ENCODE peak calls at places on chromosomes 2 and 18, in four cellular contexts. X is transverse colon, S is heart left ventricle, J is fibroblast of lung. A is an unnamed sample.

GRCh38 chr18:31666055-31666454 is 18.3 kb downstream of the B4GALT6 start:
- DNase-seq in X (no peak), S (no peak), J (no peak), A (no peak)

GRCh38 chr2:74648009-74648443 is at the start of gene M1AP:
- DNase-seq in X (no peak), S (no peak), J (no peak), A (no peak)

GRCh38 chr2:163970058-163970806 is 234.4 kb upstream of the FIGN start:
- DNase-seq in X (no peak), S (no peak), J (no peak), A (no peak)

GRCh38 chr2:5657216-5657615 is 35.0 kb upstream of the SOX11 start:
- DNase-seq in X (no peak), S (no peak), J (no peak), A (no peak)

GRCh38 chr2:207983654-207984053 is 41.7 kb downstream of the PLEKHM3 start:
- DNase-seq in X (no peak), S (no peak), J (no peak), A (no peak)

GRCh38 chr2:567865-568638 is 109.2 kb downstream of the TMEM18 start:
- DNase-seq in X (no peak), S (peak; percentile 40), J (peak; percentile 19), A (peak; percentile 86)

GRCh38 chr2:176931588-176932563 is 280.7 kb upstream of the HNRNPA3 start:
- DNase-seq in X (no peak), S (no peak), J (peak; percentile 22), A (no peak)

GRCh38 chr2:43152186-43152585 is 74.2 kb downstream of the ZFP36L2 start:
- DNase-seq in X (no peak), S (no peak), J (no peak), A (no peak)

GRCh38 chr2:189770590-189771322 is 8.2 kb upstream of the OSGEPL1 start:
- DNase-seq in X (no peak), S (no peak), J (no peak), A (no peak)

GRCh38 chr18:55385770-55386169 is 202.2 kb downstream of the TCF4 start:
- DNase-seq in X (no peak), S (no peak), J (no peak), A (no peak)

GRCh38 chr2:215149060-215149459 is 10.6 kb upstream of the ABCA12 start:
- DNase-seq in X (no peak), S (no peak), J (no peak), A (no peak)

GRCh38 chr2:120344214-120344990 is 1.5 kb upstream of the INHBB start:
- DNase-seq in X (no peak), S (peak; percentile 55), J (no peak), A (peak; percentile 28)

GRCh38 chr18:495017-495416 is 5.5 kb downstream of the COLEC12 start:
- DNase-seq in X (no peak), S (no peak), J (no peak), A (no peak)

GRCh38 chr2:191936882-191937405 is 90.1 kb upstream of the CAVIN2 start:
- DNase-seq in X (no peak), S (no peak), J (no peak), A (no peak)

GRCh38 chr18:22983175-22983574 is 50.0 kb downstream of the RBBP8 start:
- DNase-seq in X (no peak), S (no peak), J (peak; percentile 79), A (no peak)

GRCh38 chr2:70087703-70088507 is 628 bp downstream of the PCBP1 start:
- DNase-seq in X (peak; percentile 62), S (peak; percentile 61), J (peak; percentile 56), A (peak; percentile 38)

GRCh38 chr2:205680903-205681302 is 1.4 kb upstream of the NRP2 start:
- DNase-seq in X (no peak), S (no peak), J (no peak), A (no peak)

GRCh38 chr2:55511508-55512124 is 7.9 kb upstream of the CFAP36 start:
- DNase-seq in X (no peak), S (no peak), J (peak; percentile 58), A (peak; percentile 17)

GRCh38 chr2:9757430-9758287 is 85.6 kb upstream of the TAF1B start:
- DNase-seq in X (no peak), S (peak; percentile 78), J (peak; percentile 39), A (peak; percentile 69)

GRCh38 chr18:51447351-51447896 is 249.9 kb upstream of the MEX3C start:
- DNase-seq in X (peak; percentile 15), S (peak; percentile 55), J (no peak), A (peak; percentile 9)

GRCh38 chr2:36701391-36701795 is 4.9 kb downstream of the VIT start:
- DNase-seq in X (no peak), S (no peak), J (no peak), A (no peak)

GRCh38 chr18:57113783-57114465 is 33.0 kb upstream of the BOD1L2 start:
- DNase-seq in X (no peak), S (no peak), J (no peak), A (no peak)

GRCh38 chr2:69843993-69844392 is 14.5 kb downstream of the GMCL1 start:
- DNase-seq in X (no peak), S (no peak), J (no peak), A (no peak)

GRCh38 chr2:215071676-215072075 is 66.8 kb downstream of the ABCA12 start:
- DNase-seq in X (no peak), S (no peak), J (no peak), A (no peak)

GRCh38 chr2:226118471-226119429 is 680.9 kb downstream of the IRS1 start:
- DNase-seq in X (no peak), S (no peak), J (peak; percentile 99), A (peak; percentile 71)

GRCh38 chr2:43083710-43084698 is 142.4 kb downstream of the ZFP36L2 start:
- DNase-seq in X (no peak), S (peak; percentile 74), J (peak; percentile 66), A (peak; percentile 90)

GRCh38 chr2:47265158-47265557 is 110.0 kb upstream of the STPG4 start:
- DNase-seq in X (no peak), S (no peak), J (no peak), A (no peak)

GRCh38 chr18:67305466-67305865 is 211.1 kb downstream of the DSEL start:
- DNase-seq in X (no peak), S (no peak), J (no peak), A (no peak)

GRCh38 chr18:67300498-67300897 is 216.0 kb downstream of the DSEL start:
- DNase-seq in X (no peak), S (no peak), J (no peak), A (no peak)

GRCh38 chr18:67302043-67302442 is 214.5 kb downstream of the DSEL start:
- DNase-seq in X (no peak), S (no peak), J (peak; percentile 56), A (no peak)

DNA sequence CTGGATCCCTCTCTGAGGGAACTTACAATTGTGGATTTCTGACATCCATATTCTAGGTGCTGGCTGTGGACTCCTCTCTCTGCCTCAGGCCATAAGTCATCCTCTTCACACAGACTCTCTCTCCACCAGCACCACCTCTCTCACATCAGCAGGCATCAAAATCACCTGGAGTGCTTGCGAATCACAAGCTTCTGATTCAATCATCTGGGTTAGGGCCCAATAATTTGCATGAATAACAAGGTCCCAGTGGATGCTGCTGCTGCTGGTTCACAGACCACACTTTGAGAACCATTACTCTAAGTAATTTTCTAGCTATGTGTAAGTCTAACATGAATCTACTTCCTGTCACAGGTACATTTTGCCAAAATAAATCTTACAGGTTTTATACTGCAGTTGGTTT is 214.9 kb downstream of the DSEL start:
- DNase-seq in X (no peak), S (no peak), J (peak; percentile 2), A (peak; percentile 2)
- H3K9me3 ChIP-seq in X (no peaks in the 10 kb centered on the region), S (no peaks in the 10 kb centered on the region), J (no peaks in the 10 kb centered on the region), A (no peaks in the 10 kb centered on the region)

GRCh38 chr18:8756571-8756970 is 51.2 kb downstream of the MTCL1 start:
- DNase-seq in X (no peak), S (no peak), J (no peak), A (no peak)
- H3K4me3 ChIP-seq in X (no peak overlapping the region), S (no peak overlapping the region), J (no peak overlapping the region), A (no peak overlapping the region)

GRCh38 chr2:201275069-201275468 is 14.7 kb downstream of the CASP8 start:
- DNase-seq in X (no peak), S (no peak), J (no peak), A (no peak)
- H3K36me3 ChIP-seq in X (no peaks in the 10 kb centered on the region), S (peaks cover 7% of the 10 kb centered on the region), J (peaks cover 12% of the 10 kb centered on the region), A (peaks cover 12% of the 10 kb centered on the region)

GRCh38 chr18:62590799-62591640 is 68.2 kb downstream of the ZCCHC2 start:
- DNase-seq in X (no peak), S (no peak), J (no peak), A (no peak)

GRCh38 chr18:62596145-62597005 is 73.5 kb downstream of the ZCCHC2 start:
- DNase-seq in X (no peak), S (peak; percentile 34), J (no peak), A (peak; percentile 11)
- H3K9me3 ChIP-seq in X (no peaks in the 10 kb centered on the region), S (no peaks in the 10 kb centered on the region), J (no peaks in the 10 kb centered on the region), A (peaks cover 2% of the 10 kb centered on the region)

GRCh38 chr2:60535392-60536312 is 17.8 kb downstream of the BCL11A start:
- DNase-seq in X (no peak), S (no peak), J (no peak), A (no peak)
- H3K4me3 ChIP-seq in X (no peak overlapping the region), S (no peak overlapping the region), J (no peak overlapping the region), A (no peak overlapping the region)

GRCh38 chr2:108490506-108491122 is 41.6 kb downstream of the GCC2 start:
- DNase-seq in X (no peak), S (no peak), J (no peak), A (no peak)

DNA sequence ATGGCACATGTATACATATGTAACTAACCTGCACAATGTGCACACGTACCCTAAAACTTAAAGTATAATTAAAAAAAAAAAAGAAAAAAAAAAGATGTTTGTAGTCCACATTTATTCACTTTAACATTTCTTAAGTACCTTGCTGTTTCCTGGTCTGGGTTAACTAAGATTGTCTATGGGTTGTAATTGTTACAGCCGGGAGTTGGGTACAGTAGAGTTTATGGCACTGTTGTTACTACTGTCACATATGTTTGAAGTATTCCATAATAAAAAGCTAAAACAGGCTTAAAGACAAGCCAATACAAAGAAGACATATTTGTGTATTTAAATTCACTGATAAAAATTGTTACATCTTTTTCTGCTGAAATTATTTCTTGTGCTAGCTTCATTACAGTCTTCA is 36.2 kb downstream of the GCC2 start:
- DNase-seq in X (no peak), S (no peak), J (no peak), A (no peak)
- H3K36me3 ChIP-seq in X (no peaks in the 10 kb centered on the region), S (peaks cover 10% of the 10 kb centered on the region), J (peaks cover 2% of the 10 kb centered on the region), A (peaks cover 62% of the 10 kb centered on the region)

DNA sequence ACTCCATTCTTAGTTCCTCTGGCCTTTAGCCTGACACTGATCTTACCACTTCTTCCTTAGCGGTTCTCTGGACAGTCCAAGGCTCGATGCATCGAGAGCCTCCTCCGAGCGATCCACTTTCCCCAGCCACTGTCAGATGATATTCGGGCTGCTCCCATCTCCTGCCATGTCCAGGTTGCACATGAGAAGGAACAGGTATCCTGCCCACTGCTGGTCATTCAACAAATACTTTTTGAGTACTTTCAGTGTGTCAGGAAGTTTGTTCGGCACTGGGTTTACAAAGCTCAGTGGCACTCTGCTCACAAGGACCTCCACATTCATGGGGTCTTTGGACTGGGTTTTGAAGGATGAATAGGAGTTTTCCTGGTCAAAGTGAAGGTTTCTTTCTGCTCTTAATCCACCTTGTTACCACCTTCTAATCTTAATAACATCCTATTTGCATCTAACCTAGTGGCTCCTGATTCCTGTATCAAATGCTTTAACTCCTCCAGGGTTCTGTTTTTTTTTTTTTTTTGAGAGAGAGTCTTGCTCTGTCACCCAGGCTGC is 25.8 kb downstream of the GCKR start:
- DNase-seq in X (no peak), S (no peak), J (no peak), A (no peak)
- H3K9me3 ChIP-seq in X (no peaks in the 10 kb centered on the region), S (no peaks in the 10 kb centered on the region), J (no peaks in the 10 kb centered on the region), A (no peaks in the 10 kb centered on the region)

DNA sequence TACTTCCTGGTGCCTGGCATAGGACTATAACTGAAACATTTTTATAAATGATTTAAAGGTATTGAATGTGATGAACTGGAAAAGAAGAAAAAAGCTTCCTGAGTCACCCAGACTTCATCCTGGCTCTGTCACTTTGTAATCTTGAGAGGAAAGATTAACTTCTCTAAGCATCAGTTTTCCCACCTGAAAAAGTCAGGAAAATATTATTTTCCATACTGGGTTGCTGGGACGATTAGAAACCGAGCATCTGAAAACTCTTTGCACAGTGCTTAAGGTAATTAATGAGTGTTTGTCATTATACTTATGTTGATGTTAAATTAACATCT is 71.8 kb downstream of the FMNL2 start:
- DNase-seq in X (no peak), S (no peak), J (no peak), A (no peak)
- H3K4me3 ChIP-seq in X (peak overlapping the region; percentile 27), S (peak overlapping the region; percentile 14), J (peak overlapping the region; percentile 25), A (no peak overlapping the region)

A was measured in MG63.